ENCODE peak calls at places on chromosome 13, in five cellular contexts. U is astrocyte of the cerebellum, P is uterus, A is heart right ventricle, H is heart left ventricle. I is an unnamed sample.
A peak's percentile ranks its signal among the peaks of the same experiment; 100 is the strongest.

GRCh38 chr13:71672527-71672926 is 194.5 kb downstream of the DACH1 start:
- DNase-seq in P (no peak), H (no peak), U (no peak), A (no peak), I (peak; percentile 24)

GRCh38 chr13:99311137-99311536 is 3.9 kb upstream of the GPR183 start:
- DNase-seq in U (no peak), H (no peak), P (no peak), A (no peak), I (peak; percentile 61)

GRCh38 chr13:41802033-41802683 is 158.8 kb downstream of the VWA8 start:
- DNase-seq in A (no peak), P (no peak), H (no peak), U (no peak), I (no peak)

GRCh38 chr13:101049166-101049850 is 367.0 kb downstream of the NALCN start:
- DNase-seq in H (no peak), P (no peak), U (no peak), A (no peak), I (no peak)

GRCh38 chr13:110936519-110936918 is 21.6 kb upstream of the ANKRD10 start:
- DNase-seq in A (no peak), H (no peak), P (no peak), U (no peak), I (no peak)

GRCh38 chr13:95710313-95710712 is 33.4 kb downstream of the DNAJC3 start:
- DNase-seq in A (no peak), H (no peak), U (peak; percentile 8), P (no peak), I (peak; percentile 53)

GRCh38 chr13:36992362-36992761 is 6.8 kb downstream of the ALG5 start:
- DNase-seq in U (no peak), P (no peak), A (no peak), H (no peak), I (no peak)

GRCh38 chr13:76735641-76736040 is 150.6 kb downstream of the KCTD12 start:
- DNase-seq in A (no peak), U (no peak), P (no peak), H (no peak), I (no peak)

GRCh38 chr13:66154981-66155380 is 1075.2 kb downstream of the PCDH9 start:
- DNase-seq in P (no peak), A (no peak), H (no peak), U (no peak), I (no peak)

GRCh38 chr13:113746143-113746525 is 12.9 kb upstream of the TMEM255B start:
- DNase-seq in P (no peak), H (no peak), U (no peak), A (no peak), I (no peak)

GRCh38 chr13:68232351-68233130 is 1002.4 kb upstream of the PCDH9 start:
- DNase-seq in A (no peak), U (no peak), H (no peak), P (no peak), I (no peak)

GRCh38 chr13:33218020-33218419 is 67.5 kb downstream of the STARD13 start:
- DNase-seq in U (no peak), A (no peak), P (no peak), H (no peak), I (no peak)

GRCh38 chr13:25169951-25170553 is 2.0 kb downstream of the AMER2 start:
- DNase-seq in H (no peak), U (no peak), A (no peak), P (no peak), I (no peak)

GRCh38 chr13:95281258-95281602 is 20.0 kb downstream of the ABCC4 start:
- DNase-seq in P (no peak), H (no peak), U (no peak), A (no peak), I (no peak)

GRCh38 chr13:76882431-76882830 is 3.8 kb downstream of the KCTD12 start:
- DNase-seq in U (no peak), H (no peak), A (no peak), P (no peak), I (peak; percentile 45)

GRCh38 chr13:67145950-67146349 is 84.2 kb downstream of the PCDH9 start:
- DNase-seq in P (no peak), A (no peak), H (no peak), U (no peak), I (no peak)

GRCh38 chr13:30292325-30292724 is 15.0 kb downstream of the KATNAL1 start:
- DNase-seq in H (no peak), U (no peak), P (no peak), A (no peak), I (no peak)

GRCh38 chr13:84481958-84482357 is 599.7 kb upstream of the SLITRK1 start:
- DNase-seq in U (peak; percentile 40), A (no peak), H (no peak), P (no peak), I (no peak)

GRCh38 chr13:25329706-25330105 is 28.3 kb downstream of the NUP58 start:
- DNase-seq in U (no peak), A (no peak), P (no peak), H (no peak), I (peak; percentile 80)

DNA sequence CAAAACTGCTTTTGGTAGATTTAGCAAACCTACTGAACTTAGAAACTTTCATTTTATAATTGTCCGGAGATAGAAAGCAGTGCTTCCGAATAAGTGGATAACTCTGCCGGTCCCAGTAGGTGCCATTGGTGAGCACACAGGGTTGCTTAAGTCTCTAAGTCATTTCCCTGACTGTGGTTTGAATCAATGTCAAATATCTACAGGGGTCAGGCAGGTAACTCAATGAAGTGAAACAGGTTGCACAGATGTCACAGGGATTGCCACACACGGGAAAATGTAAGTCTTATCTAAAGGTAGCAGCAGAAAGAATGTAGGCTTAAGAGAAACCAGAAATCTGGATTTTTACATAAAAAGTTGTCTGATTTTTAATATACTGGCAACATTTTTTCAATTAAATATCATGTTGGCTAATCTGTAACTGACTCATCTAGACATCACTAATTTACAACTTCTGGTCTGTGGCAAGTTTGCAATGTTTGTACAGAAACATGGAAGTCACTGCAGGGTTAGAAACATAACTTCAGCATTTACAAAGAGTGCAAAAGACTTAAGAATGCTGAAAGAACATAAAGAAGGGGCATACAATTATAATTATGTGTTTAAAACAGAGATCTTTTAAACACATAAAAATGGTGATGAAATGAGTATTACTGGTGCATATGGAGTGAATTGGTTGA is 14.3 kb upstream of the LRRC63 start:
- DNase-seq in P (no peak), H (no peak), A (no peak), U (no peak), I (peak; percentile 24)
- H3K4me3 ChIP-seq in P (no peak overlapping the region), H (no peak overlapping the region), A (no peak overlapping the region), U (no peak overlapping the region), I (no peak overlapping the region)

DNA sequence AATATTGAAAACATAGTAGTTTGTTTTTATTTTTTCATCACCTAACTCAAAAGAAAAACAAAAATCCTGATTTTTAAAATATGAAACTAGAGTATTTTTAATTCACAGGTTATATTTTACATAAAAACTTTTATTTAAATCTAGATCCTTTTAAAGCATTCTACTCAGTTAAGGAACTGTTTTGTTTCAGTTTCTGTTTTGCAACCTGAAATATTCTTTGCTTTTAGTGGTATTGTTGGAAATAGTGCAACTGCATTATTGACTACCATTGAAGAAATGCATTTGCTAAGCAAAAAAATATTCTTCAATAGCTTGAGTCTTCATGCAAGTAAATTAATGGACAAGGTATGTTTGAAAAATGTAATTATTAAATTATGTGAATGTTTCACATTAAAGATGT is 43.8 kb downstream of the COG6 start:
- DNase-seq in A (no peak), P (no peak), U (no peak), H (no peak), I (no peak)
- TF ChIP-seq CTCF in A (no peak), P (no peak), U (no peak), H (no peak), I (no peak)

GRCh38 chr13:96968027-96968426 is 26.2 kb downstream of the OXGR1 start:
- DNase-seq in H (no peak), P (no peak), U (no peak), A (no peak), I (no peak)
- H3K4me3 ChIP-seq in H (no peak overlapping the region), P (no peak overlapping the region), U (no peak overlapping the region), A (no peak overlapping the region), I (no peak overlapping the region)

DNA sequence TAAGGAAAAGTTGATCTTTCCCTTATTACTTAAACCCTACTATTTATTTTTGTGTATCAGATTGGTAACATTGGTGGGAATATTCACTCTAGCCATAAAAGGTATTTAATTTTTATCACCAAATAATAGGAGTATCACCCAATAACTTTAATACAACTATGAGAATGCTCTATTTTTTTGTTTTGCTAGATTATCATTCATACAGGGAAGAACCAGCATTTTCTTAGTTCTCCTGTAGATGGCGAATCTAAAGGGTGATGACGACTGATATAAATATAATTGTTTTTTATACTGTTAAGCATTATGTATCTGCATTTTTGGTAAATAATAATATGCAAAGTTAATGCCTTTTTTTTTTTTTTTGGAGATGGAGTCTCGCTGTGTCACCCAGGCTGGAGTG is 7.9 kb upstream of the FRY start:
- DNase-seq in P (no peak), H (no peak), U (no peak), A (no peak), I (no peak)
- TF ChIP-seq CTCF in P (no peak), H (no peak), U (peak; percentile 41), A (no peak), I (peak; percentile 31)

GRCh38 chr13:106986033-106986484 is 418.1 kb upstream of the ARGLU1 start:
- DNase-seq in P (no peak), H (no peak), U (peak; percentile 23), A (no peak), I (peak; percentile 27)
- H3K4me3 ChIP-seq in P (no peak overlapping the region), H (no peak overlapping the region), U (no peak overlapping the region), A (no peak overlapping the region), I (no peak overlapping the region)

I was measured in fibroblast of villous mesenchyme.